ENCODE peak calls at places on chromosomes 7 and 10, in four cellular contexts. C, Q, U and F are unnamed samples.

GRCh38 chr7:109772161-109772560 is 1202.5 kb downstream of the DNAJB9 start:
- DNase-seq in C (no peak), U (no peak), Q (no peak), F (no peak)

GRCh38 chr7:78191475-78192079 is 393.0 kb downstream of the PHTF2 start:
- DNase-seq in C (no peak), Q (peak), U (no peak), F (no peak)

GRCh38 chr10:99850041-99850766 is 67.8 kb downstream of the ABCC2 start:
- DNase-seq in Q (no peak), C (no peak), U (no peak), F (no peak)

GRCh38 chr7:5689118-5689517 is 92.3 kb downstream of the RNF216 start:
- DNase-seq in Q (no peak), C (no peak), U (no peak), F (no peak)

GRCh38 chr7:53596230-53596629 is 560.8 kb downstream of the POM121L12 start:
- DNase-seq in Q (no peak), C (no peak), U (no peak), F (no peak)

GRCh38 chr10:103141950-103142349 is 51.1 kb downstream of the NT5C2 start:
- DNase-seq in Q (no peak), U (no peak), C (no peak), F (no peak)

GRCh38 chr7:29993169-29993568 is 3.6 kb upstream of the SCRN1 start:
- DNase-seq in U (no peak), Q (no peak), C (no peak), F (no peak)

GRCh38 chr10:133489816-133490588 is 36.3 kb downstream of the SCART1 start:
- DNase-seq in Q (no peak), U (no peak), C (no peak), F (no peak)

GRCh38 chr7:143068446-143068845 is 16.3 kb downstream of the OR6V1 start:
- DNase-seq in U (no peak), C (no peak), Q (no peak), F (no peak)

GRCh38 chr10:17021661-17022060 is 108.0 kb downstream of the CUBN start:
- DNase-seq in C (no peak), Q (no peak), U (no peak), F (no peak)

GRCh38 chr10:17022898-17023297 is 106.7 kb downstream of the CUBN start:
- DNase-seq in Q (no peak), U (no peak), C (no peak), F (no peak)

GRCh38 chr10:17024461-17024860 is 105.2 kb downstream of the CUBN start:
- DNase-seq in C (no peak), U (no peak), Q (no peak), F (no peak)

GRCh38 chr10:17022399-17022798 is 107.2 kb downstream of the CUBN start:
- DNase-seq in C (no peak), U (no peak), Q (no peak), F (no peak)

DNA sequence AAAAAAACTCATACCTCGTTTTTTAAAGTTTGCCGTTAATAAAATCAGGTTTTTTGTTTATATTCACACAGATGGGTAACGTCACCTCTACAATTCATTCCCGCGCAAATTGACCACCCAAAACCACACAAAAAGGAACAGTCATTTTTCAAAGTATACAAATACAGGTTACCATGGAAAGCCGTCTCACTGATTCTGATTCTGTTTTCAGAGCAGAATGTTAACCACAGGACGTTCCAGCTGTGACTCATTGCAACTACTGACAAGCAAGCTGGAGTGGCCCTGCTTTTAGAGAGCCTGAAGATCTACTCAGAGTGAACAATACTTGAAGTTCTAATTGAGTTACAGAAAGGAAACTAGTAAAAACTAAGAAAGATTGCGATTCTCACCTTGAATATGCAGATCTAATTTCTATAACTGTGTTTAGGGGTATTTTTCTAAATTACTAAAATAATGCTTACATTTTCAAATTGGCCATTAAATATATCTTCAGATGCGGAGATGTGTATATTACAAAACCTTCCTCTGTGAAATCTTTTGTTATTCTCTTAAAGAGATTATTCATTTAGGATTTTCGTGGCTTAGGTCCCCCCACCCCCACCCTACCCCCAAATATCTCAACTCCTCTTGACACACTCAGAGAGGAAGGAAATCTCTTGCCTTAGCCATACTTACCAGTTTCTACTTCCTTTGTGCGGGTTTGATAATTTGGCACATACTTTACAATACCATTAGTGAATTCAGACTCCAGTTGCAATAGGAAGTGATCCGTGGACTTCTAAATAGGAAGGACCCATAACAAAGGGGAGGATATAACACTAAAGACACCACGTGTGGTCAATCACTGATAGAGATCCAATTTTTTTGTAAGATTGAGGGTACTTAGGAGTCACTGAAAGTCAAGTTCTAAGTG is 106.0 kb downstream of the CUBN start:
- DNase-seq in Q (no peak), C (peak), U (peak), F (no peak)
- TF ChIP-seq JUND in Q (peak), C (peak), U (peak), F (no peak)

DNA sequence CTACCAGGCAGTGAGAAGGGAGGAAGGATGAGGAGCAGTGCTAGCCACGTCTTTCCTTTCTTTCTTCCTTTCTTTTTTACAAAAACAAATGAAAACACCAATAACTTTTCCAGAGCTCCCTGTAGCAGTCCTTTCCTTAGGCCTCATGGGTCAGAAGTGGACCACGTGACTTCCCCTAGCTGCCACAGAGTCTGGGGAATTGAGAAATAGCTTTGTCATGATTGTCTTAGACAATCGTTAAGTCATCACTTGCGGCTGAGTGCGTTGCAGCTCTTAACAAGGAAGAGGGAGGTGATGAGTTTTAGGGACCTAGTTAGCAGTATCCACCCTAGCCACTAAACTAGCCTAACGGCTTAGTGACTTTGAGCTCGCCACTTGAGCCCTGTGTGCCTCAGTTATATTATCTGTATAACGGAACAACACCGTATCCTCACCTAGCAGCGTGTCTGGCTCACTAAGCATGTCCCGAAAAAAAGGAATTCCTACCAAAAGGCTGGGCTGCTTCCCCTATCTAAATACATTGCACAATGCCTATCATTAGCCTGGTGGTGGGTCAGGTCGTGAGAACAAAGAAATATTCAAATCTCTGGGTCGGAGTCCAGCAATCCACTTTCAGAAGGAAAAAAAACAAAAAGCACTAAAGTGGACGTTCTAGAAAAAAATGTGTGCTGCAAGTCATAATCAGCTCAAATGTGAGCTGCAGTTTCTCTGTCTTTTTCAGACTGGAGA is 338.7 kb upstream of the FOXK1 start:
- DNase-seq in C (no peak), U (no peak), Q (no peak), F (no peak)
- TF ChIP-seq JUND in C (no peak), U (no peak), Q (no peak), F (no peak)

DNA sequence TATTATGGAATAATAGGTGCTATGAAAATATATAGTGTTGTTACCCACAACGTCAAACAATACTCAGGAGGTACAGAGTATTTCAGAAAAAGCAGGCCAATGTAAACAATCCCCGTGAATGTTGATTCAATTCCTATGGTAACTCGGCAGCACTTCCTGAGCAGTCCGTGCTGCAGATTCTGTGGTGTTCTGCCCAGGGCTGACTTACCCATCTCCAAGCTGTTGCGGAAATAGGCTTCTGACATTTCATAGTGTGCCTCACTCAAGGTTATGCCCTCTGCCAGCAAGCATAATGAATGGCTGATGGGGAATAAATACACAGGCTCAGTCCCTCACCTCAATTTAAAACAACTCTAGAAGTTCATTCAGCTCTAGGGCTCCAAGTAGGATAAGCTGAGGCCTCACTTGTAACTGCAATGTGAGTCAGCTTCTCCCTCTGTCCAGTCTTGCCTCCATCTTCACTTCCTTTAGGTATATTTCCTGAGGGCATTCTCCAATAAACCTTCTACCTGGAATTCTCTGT is 177.6 kb downstream of the GNAI1 start:
- DNase-seq in Q (no peak), U (no peak), C (no peak), F (no peak)
- TF ChIP-seq JUND in Q (no peak), U (no peak), C (no peak), F (no peak)

DNA sequence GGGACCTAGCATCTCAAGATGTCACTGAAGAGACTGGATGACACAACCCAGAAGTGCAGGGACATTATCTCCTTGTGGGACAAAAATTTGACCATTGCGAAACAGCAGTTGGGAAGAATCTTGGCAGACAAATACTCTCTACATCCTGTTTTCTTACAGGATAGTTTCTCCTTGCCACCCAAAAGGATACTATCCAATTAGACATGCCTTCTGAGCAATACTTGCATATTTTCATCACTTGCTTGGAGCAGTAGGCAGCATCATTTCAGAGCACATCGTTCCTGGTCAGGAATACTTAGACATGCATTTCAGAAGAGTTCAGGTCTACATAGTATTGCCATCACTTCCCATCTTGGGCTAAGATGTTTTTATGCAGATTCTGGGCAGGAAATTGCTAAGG is 56.8 kb downstream of the FAS start:
- DNase-seq in Q (no peak), U (no peak), C (no peak), F (no peak)
- TF ChIP-seq JUND in Q (no peak), U (no peak), C (no peak), F (no peak)